ENCODE peak calls at places on chromosomes 7 and 10, in six cellular contexts. Q is Panc1, N is A549, S is HepG2, D is GM23338, Y is SK-N-SH. W is an unnamed sample.
A peak's percentile ranks its signal among the peaks of the same experiment; 100 is the strongest.

GRCh38 chr7:13851756-13852155 is 137.7 kb downstream of the ETV1 start:
- DNase-seq in Q (no peak), D (peak; percentile 34), S (no peak), N (no peak), Y (peak; percentile 33), W (no peak)

GRCh38 chr10:14502451-14502850 is 171.7 kb upstream of the FRMD4A start:
- DNase-seq in D (no peak), Y (no peak), N (no peak), S (no peak), Q (no peak), W (no peak)

GRCh38 chr10:62492012-62492869 is 118.1 kb downstream of the ZNF365 start:
- DNase-seq in S (peak; percentile 16), Q (peak; percentile 18), Y (no peak), N (no peak), D (peak; percentile 66), W (peak; percentile 96)

GRCh38 chr10:57955076-57955475 is 312.6 kb downstream of the IPMK start:
- DNase-seq in S (no peak), N (no peak), Q (no peak), D (no peak), Y (no peak), W (no peak)

GRCh38 chr10:14093735-14094484 is 236.8 kb downstream of the FRMD4A start:
- DNase-seq in Y (peak; percentile 52), D (peak; percentile 84), S (no peak), Q (peak; percentile 15), N (peak; percentile 17), W (no peak)

GRCh38 chr7:110007316-110007910 is 1083.5 kb upstream of the LRRN3 start:
- DNase-seq in Q (no peak), S (no peak), Y (no peak), D (no peak), N (no peak), W (no peak)

GRCh38 chr7:139034336-139034735 is 1.5 kb downstream of the ZC3HAV1L start:
- DNase-seq in S (no peak), Q (no peak), D (no peak), N (peak; percentile 31), Y (no peak), W (no peak)

GRCh38 chr10:79097021-79097695 is 28.4 kb downstream of the ZMIZ1 start:
- DNase-seq in S (no peak), Y (peak; percentile 67), N (no peak), Q (no peak), D (no peak), W (no peak)

GRCh38 chr7:117014673-117015133 is 61.4 kb downstream of the ST7 start:
- DNase-seq in S (no peak), Y (peak; percentile 66), N (peak; percentile 21), Q (no peak), D (peak; percentile 16), W (peak; percentile 69)

GRCh38 chr10:112382539-112383235 is 8.8 kb downstream of the ACSL5 start:
- DNase-seq in N (no peak), S (no peak), Q (no peak), D (no peak), Y (no peak), W (no peak)

GRCh38 chr10:32417906-32418547 is 27.9 kb upstream of the CCDC7 start:
- DNase-seq in D (no peak), Y (no peak), S (no peak), N (no peak), Q (no peak), W (no peak)

GRCh38 chr10:2660300-2660699 is 407.0 kb upstream of the PFKP start:
- DNase-seq in S (no peak), N (no peak), Y (no peak), D (peak; percentile 8), Q (no peak), W (no peak)

GRCh38 chr10:46526682-46527038 is 29.8 kb downstream of the GPRIN2 start:
- DNase-seq in Q (no peak), S (no peak), Y (peak; percentile 45), N (peak; percentile 83), D (no peak), W (no peak)

GRCh38 chr7:9124320-9124719 is 690.9 kb downstream of the NXPH1 start:
- DNase-seq in Q (no peak), S (no peak), N (no peak), D (no peak), Y (peak; percentile 1), W (no peak)

GRCh38 chr10:72272689-72273409 is 875 bp upstream of the DDIT4 start:
- DNase-seq in Q (no peak), N (peak; percentile 86), S (peak; percentile 88), Y (peak; percentile 89), D (peak; percentile 97), W (no peak)

GRCh38 chr7:104761892-104762291 is 252.1 kb upstream of the KMT2E start:
- DNase-seq in Y (no peak), D (no peak), N (no peak), Q (no peak), S (no peak), W (no peak)

GRCh38 chr7:44320141-44320540 is 5.3 kb downstream of the CAMK2B start:
- DNase-seq in Q (no peak), S (no peak), Y (no peak), N (no peak), D (no peak), W (no peak)

GRCh38 chr7:87128883-87129282 is 23.4 kb upstream of the DMTF1 start:
- DNase-seq in N (no peak), Q (no peak), D (peak; percentile 70), S (no peak), Y (no peak), W (no peak)

GRCh38 chr10:77637474-77637985 is at the start of gene KCNMA1:
- DNase-seq in Q (no peak), Y (peak; percentile 86), D (peak; percentile 68), S (no peak), N (peak; percentile 51), W (no peak)

GRCh38 chr7:29929018-29929807 is 60.4 kb downstream of the SCRN1 start:
- DNase-seq in Q (no peak), N (no peak), Y (no peak), S (no peak), D (no peak), W (no peak)

GRCh38 chr7:29937132-29937531 is 52.5 kb downstream of the SCRN1 start:
- DNase-seq in S (no peak), Y (no peak), Q (no peak), D (no peak), N (no peak), W (no peak)

GRCh38 chr7:29940199-29940598 is 49.4 kb downstream of the SCRN1 start:
- DNase-seq in S (no peak), Q (no peak), Y (no peak), D (no peak), N (no peak), W (no peak)

DNA sequence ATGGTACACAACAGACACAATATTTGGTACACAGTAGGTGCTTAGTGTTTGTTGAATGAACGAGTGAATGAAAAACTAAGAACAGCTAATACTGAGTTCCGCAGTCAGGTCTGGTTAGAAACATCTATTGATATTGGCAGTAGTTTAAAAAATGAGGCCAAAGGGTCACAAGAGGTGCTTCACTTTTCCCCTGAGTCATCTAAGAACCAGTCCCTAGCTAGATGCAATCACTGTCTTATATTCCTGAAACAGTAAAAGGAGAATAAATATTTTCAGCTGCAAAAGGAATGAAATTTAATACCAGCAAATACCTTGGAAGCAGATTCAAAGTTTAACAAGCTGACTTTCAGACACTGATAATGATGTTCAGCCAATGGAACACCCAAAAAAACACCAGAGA is 54.5 kb downstream of the SCRN1 start:
- DNase-seq in S (no peak), Q (no peak), Y (no peak), D (no peak), N (no peak), W (no peak)
- TF ChIP-seq REST in S (no peak), Q (no peak), Y (no peak), D (no peak), N (no peak), W (no peak)

GRCh38 chr10:74151057-74151878 is at the start of gene ADK:
- DNase-seq in Q (no peak), D (peak; percentile 100), Y (peak; percentile 98), N (peak; percentile 99), S (peak; percentile 96), W (peak; percentile 100)

GRCh38 chr10:74153123-74153522 is 2.1 kb downstream of the ADK start:
- DNase-seq in S (peak; percentile 58), D (peak; percentile 68), Y (peak; percentile 24), Q (no peak), N (peak; percentile 61), W (no peak)

GRCh38 chr10:74153676-74154075 is 2.7 kb downstream of the ADK start:
- DNase-seq in N (no peak), Y (no peak), D (no peak), Q (no peak), S (no peak), W (no peak)

GRCh38 chr10:74151879-74152722 is 1.1 kb downstream of the ADK start:
- DNase-seq in D (no peak), Q (no peak), S (no peak), N (no peak), Y (no peak), W (no peak)

GRCh38 chr10:74150151-74151056 is at the start of gene AP3M1:
- DNase-seq in S (no peak), Q (peak; percentile 97), N (peak; percentile 89), D (peak; percentile 97), Y (peak; percentile 83), W (no peak)
- TF ChIP-seq REST in S (no peak), Q (no peak), N (no peak), D (no peak), Y (no peak), W (no peak)

DNA sequence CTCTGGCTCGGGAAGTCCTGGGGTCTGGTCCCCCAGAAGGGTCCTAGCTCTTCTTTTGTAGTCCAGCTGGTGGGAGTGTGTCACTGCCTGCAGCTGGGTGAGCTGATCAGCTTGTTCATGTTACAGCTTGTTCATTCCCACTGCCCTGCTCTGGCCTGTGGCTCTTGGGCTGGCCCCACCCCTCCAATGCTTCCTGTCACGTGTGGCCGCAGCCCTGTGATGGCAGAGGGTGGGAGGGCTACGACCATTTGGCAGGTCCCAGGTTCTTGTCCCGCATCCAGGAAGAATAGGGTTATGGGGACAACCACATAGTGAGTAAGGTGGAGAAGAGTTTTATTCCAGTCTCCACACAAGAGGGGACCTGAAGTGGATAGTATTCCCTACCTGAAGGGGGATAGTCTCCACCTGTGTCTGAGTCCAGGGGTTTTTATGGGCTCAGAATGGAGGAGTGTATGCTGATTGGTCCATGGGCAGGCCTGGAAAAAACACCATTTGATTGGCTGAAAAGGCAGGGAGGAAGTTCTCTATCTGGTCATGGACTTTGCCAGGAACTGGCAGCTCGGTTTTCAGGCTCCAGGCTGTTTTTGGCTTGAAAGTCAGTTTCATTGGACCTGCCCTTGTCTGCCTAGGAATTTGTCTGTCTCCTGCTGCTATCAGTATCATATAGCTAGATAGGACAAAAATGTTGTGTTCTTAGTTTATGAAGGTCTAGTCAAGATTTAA is 13.1 kb downstream of the SDHAF3 start:
- DNase-seq in S (no peak), Y (no peak), Q (no peak), N (no peak), D (no peak), W (no peak)
- TF ChIP-seq REST in S (no peak), Y (no peak), Q (no peak), N (no peak), D (no peak), W (no peak)

DNA sequence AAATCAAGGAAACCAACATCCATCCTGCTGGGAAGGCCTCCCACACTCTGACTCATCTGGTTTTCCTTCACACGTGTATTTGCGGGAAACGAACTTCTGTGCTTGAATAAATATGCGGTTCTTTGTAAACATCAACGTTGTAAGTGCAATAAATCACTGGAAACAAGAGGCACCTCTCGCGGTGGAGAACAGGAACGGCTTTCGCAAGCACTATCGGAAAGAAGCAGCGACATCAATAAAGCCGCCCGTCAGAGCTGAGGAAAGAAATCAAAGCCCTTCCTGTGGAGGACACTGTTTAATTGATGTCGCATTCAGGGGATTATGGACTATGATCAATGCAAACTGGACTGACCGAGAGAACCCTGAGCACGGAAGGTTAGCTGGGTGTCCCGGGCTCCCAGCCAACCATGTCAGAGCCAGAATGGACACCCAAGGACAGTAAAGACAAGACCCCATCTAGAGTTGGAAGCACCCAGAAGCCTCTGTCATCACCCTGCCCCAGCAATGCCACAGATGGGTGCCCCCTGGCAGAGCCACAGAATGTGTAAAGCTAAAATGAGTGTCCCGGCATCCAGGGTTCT is 37.6 kb downstream of the OAT start:
- DNase-seq in Y (no peak), Q (no peak), D (no peak), S (peak; percentile 25), N (no peak), W (no peak)
- TF ChIP-seq REST in Y (no peak), Q (no peak), D (no peak), S (no peak), N (no peak), W (no peak)

W was measured in HL-60.